ENCODE peak calls at places on chromosome 22, in five cellular contexts. One of them, this sample, is unnamed.

GRCh38 chr22:45717787-45718186 is 46.2 kb downstream of the ATXN10 start:
- DNase-seq in OCI-LY7: no peak
- DNase-seq in non-pigmented ciliary epithelial cell: no peak
- DNase-seq in foreskin fibroblast: peak
- DNase-seq in mammary epithelial cell: peak
- DNase-seq in this sample: peak

GRCh38 chr22:29203456-29203855 is 2.2 kb upstream of the EMID1 start:
- DNase-seq in OCI-LY7: no peak
- DNase-seq in non-pigmented ciliary epithelial cell: no peak
- DNase-seq in foreskin fibroblast: no peak
- DNase-seq in mammary epithelial cell: no peak
- DNase-seq in this sample: no peak

GRCh38 chr22:48427731-48428211 is 1399.9 kb downstream of the BRD1 start:
- DNase-seq in OCI-LY7: no peak
- DNase-seq in non-pigmented ciliary epithelial cell: no peak
- DNase-seq in foreskin fibroblast: no peak
- DNase-seq in mammary epithelial cell: no peak
- DNase-seq in this sample: no peak

GRCh38 chr22:45285431-45286058 is 796 bp downstream of the UPK3A start:
- DNase-seq in OCI-LY7: no peak
- DNase-seq in non-pigmented ciliary epithelial cell: no peak
- DNase-seq in foreskin fibroblast: no peak
- DNase-seq in mammary epithelial cell: no peak
- DNase-seq in this sample: no peak

GRCh38 chr22:47168900-47169800 is 406.7 kb downstream of the TBC1D22A start:
- DNase-seq in OCI-LY7: no peak
- DNase-seq in non-pigmented ciliary epithelial cell: no peak
- DNase-seq in foreskin fibroblast: no peak
- DNase-seq in mammary epithelial cell: no peak
- DNase-seq in this sample: peak

GRCh38 chr22:30718491-30718890 is 23.8 kb downstream of the OSBP2 start:
- DNase-seq in OCI-LY7: no peak
- DNase-seq in non-pigmented ciliary epithelial cell: no peak
- DNase-seq in foreskin fibroblast: no peak
- DNase-seq in mammary epithelial cell: no peak
- DNase-seq in this sample: no peak

GRCh38 chr22:35783943-35784614 is 66.4 kb downstream of the APOL5 start:
- DNase-seq in OCI-LY7: no peak
- DNase-seq in non-pigmented ciliary epithelial cell: no peak
- DNase-seq in foreskin fibroblast: peak
- DNase-seq in mammary epithelial cell: peak
- DNase-seq in this sample: peak

GRCh38 chr22:38935023-38935422 is 22.4 kb upstream of the APOBEC3A start:
- DNase-seq in OCI-LY7: no peak
- DNase-seq in non-pigmented ciliary epithelial cell: no peak
- DNase-seq in foreskin fibroblast: no peak
- DNase-seq in mammary epithelial cell: peak
- DNase-seq in this sample: peak

This sample was measured in PC-3.